ENCODE peak calls at places on chromosome 2, in eight cellular contexts. One of them, this sample, is unnamed. For H3K27me3 and H3K4me1, the result is how much of the 10 kb centered on the place peaks cover.

GRCh38 chr2:38572167-38572566 is 30.6 kb downstream of the HNRNPLL start:
- DNase-seq in heart right ventricle: no peak
- DNase-seq in astrocyte: peak
- DNase-seq in BE2C: no peak
- DNase-seq in spleen: no peak
- DNase-seq in GM23248: peak
- DNase-seq in HepG2: no peak
- DNase-seq in psoas muscle: no peak
- DNase-seq in this sample: no peak

GRCh38 chr2:225616372-225616771 is 216.9 kb downstream of the NYAP2 start:
- DNase-seq in heart right ventricle: no peak
- DNase-seq in astrocyte: no peak
- DNase-seq in BE2C: no peak
- DNase-seq in spleen: no peak
- DNase-seq in GM23248: no peak
- DNase-seq in HepG2: no peak
- DNase-seq in psoas muscle: no peak
- DNase-seq in this sample: no peak

GRCh38 chr2:211671977-211672376 is 866.6 kb downstream of the ERBB4 start:
- DNase-seq in heart right ventricle: no peak
- DNase-seq in astrocyte: no peak
- DNase-seq in BE2C: no peak
- DNase-seq in spleen: no peak
- DNase-seq in GM23248: no peak
- DNase-seq in HepG2: no peak
- DNase-seq in psoas muscle: no peak
- DNase-seq in this sample: no peak

GRCh38 chr2:10405441-10405840 is 42.7 kb downstream of the ODC1 start:
- DNase-seq in heart right ventricle: no peak
- DNase-seq in astrocyte: peak
- DNase-seq in BE2C: peak
- DNase-seq in spleen: no peak
- DNase-seq in GM23248: peak
- DNase-seq in HepG2: no peak
- DNase-seq in psoas muscle: peak
- DNase-seq in this sample: peak

GRCh38 chr2:235421618-235422017 is 72.2 kb upstream of the AGAP1 start:
- DNase-seq in heart right ventricle: no peak
- DNase-seq in astrocyte: no peak
- DNase-seq in BE2C: no peak
- DNase-seq in spleen: no peak
- DNase-seq in GM23248: no peak
- DNase-seq in HepG2: no peak
- DNase-seq in psoas muscle: no peak
- DNase-seq in this sample: no peak

GRCh38 chr2:3662239-3662638 is 4.2 kb downstream of the ALLC start:
- DNase-seq in heart right ventricle: no peak
- DNase-seq in astrocyte: no peak
- DNase-seq in BE2C: no peak
- DNase-seq in spleen: peak
- DNase-seq in GM23248: no peak
- DNase-seq in HepG2: no peak
- DNase-seq in psoas muscle: no peak
- DNase-seq in this sample: no peak

GRCh38 chr2:127662937-127663565 is 12.3 kb downstream of the LIMS2 start:
- DNase-seq in heart right ventricle: no peak
- DNase-seq in astrocyte: no peak
- DNase-seq in BE2C: no peak
- DNase-seq in spleen: peak
- DNase-seq in GM23248: peak
- DNase-seq in HepG2: no peak
- DNase-seq in psoas muscle: no peak
- DNase-seq in this sample: no peak

GRCh38 chr2:43117521-43118143 is 108.8 kb downstream of the ZFP36L2 start:
- DNase-seq in heart right ventricle: no peak
- DNase-seq in astrocyte: no peak
- DNase-seq in BE2C: no peak
- DNase-seq in spleen: no peak
- DNase-seq in GM23248: no peak
- DNase-seq in HepG2: no peak
- DNase-seq in psoas muscle: no peak
- DNase-seq in this sample: no peak

GRCh38 chr2:239035361-239035814 is 187.5 kb downstream of the TWIST2 start:
- DNase-seq in heart right ventricle: peak
- DNase-seq in astrocyte: no peak
- DNase-seq in BE2C: peak
- DNase-seq in spleen: peak
- DNase-seq in GM23248: peak
- DNase-seq in HepG2: no peak
- DNase-seq in psoas muscle: peak
- DNase-seq in this sample: peak

GRCh38 chr2:181683518-181684453 is 3.5 kb upstream of the NEUROD1 start:
- DNase-seq in heart right ventricle: no peak
- DNase-seq in astrocyte: peak
- DNase-seq in BE2C: no peak
- DNase-seq in spleen: no peak
- DNase-seq in GM23248: peak
- DNase-seq in HepG2: no peak
- DNase-seq in psoas muscle: no peak
- DNase-seq in this sample: no peak

GRCh38 chr2:143397886-143398614 is 268.8 kb downstream of the ARHGAP15 start:
- DNase-seq in heart right ventricle: no peak
- DNase-seq in astrocyte: peak
- DNase-seq in BE2C: no peak
- DNase-seq in spleen: no peak
- DNase-seq in GM23248: peak
- DNase-seq in HepG2: no peak
- DNase-seq in psoas muscle: no peak
- DNase-seq in this sample: no peak

GRCh38 chr2:126947090-126947404 is 48.4 kb downstream of the TEX51 start:
- DNase-seq in heart right ventricle: no peak
- DNase-seq in astrocyte: no peak
- DNase-seq in BE2C: no peak
- DNase-seq in spleen: no peak
- DNase-seq in GM23248: no peak
- DNase-seq in HepG2: no peak
- DNase-seq in psoas muscle: no peak
- DNase-seq in this sample: no peak

GRCh38 chr2:8882094-8882493 is 44.7 kb upstream of the KIDINS220 start:
- DNase-seq in heart right ventricle: no peak
- DNase-seq in astrocyte: no peak
- DNase-seq in BE2C: peak
- DNase-seq in spleen: no peak
- DNase-seq in GM23248: peak
- DNase-seq in HepG2: peak
- DNase-seq in psoas muscle: no peak
- DNase-seq in this sample: no peak

GRCh38 chr2:41966920-41967319 is 80.9 kb upstream of the PKDCC start:
- DNase-seq in heart right ventricle: peak
- DNase-seq in astrocyte: no peak
- DNase-seq in BE2C: no peak
- DNase-seq in spleen: no peak
- DNase-seq in GM23248: peak
- DNase-seq in HepG2: no peak
- DNase-seq in psoas muscle: peak
- DNase-seq in this sample: peak

GRCh38 chr2:41932241-41933034 is 115.4 kb upstream of the PKDCC start:
- DNase-seq in heart right ventricle: peak
- DNase-seq in astrocyte: peak
- DNase-seq in BE2C: peak
- DNase-seq in spleen: no peak
- DNase-seq in GM23248: peak
- DNase-seq in HepG2: no peak
- DNase-seq in psoas muscle: peak
- DNase-seq in this sample: peak

GRCh38 chr2:20650412-20650879 is 452 bp downstream of the HS1BP3 start:
- DNase-seq in heart right ventricle: no peak
- DNase-seq in astrocyte: no peak
- DNase-seq in BE2C: no peak
- DNase-seq in spleen: no peak
- DNase-seq in GM23248: peak
- DNase-seq in HepG2: no peak
- DNase-seq in psoas muscle: no peak
- DNase-seq in this sample: peak

GRCh38 chr2:46826898-46827245 is 88.7 kb downstream of the MCFD2 start:
- DNase-seq in heart right ventricle: no peak
- DNase-seq in astrocyte: no peak
- DNase-seq in BE2C: no peak
- DNase-seq in spleen: no peak
- DNase-seq in GM23248: no peak
- DNase-seq in HepG2: no peak
- DNase-seq in psoas muscle: no peak
- DNase-seq in this sample: no peak

GRCh38 chr2:108449410-108450200 is 599 bp downstream of the GCC2 start:
- DNase-seq in heart right ventricle: peak
- DNase-seq in astrocyte: no peak
- DNase-seq in BE2C: no peak
- DNase-seq in spleen: no peak
- DNase-seq in GM23248: peak
- DNase-seq in HepG2: peak
- DNase-seq in psoas muscle: no peak
- DNase-seq in this sample: no peak

GRCh38 chr2:234731236-234731635 is 220.6 kb upstream of the SH3BP4 start:
- DNase-seq in heart right ventricle: no peak
- DNase-seq in astrocyte: no peak
- DNase-seq in BE2C: no peak
- DNase-seq in spleen: no peak
- DNase-seq in GM23248: no peak
- DNase-seq in HepG2: no peak
- DNase-seq in psoas muscle: no peak
- DNase-seq in this sample: no peak

GRCh38 chr2:69720404-69720803 is 21.5 kb upstream of the ANXA4 start:
- DNase-seq in heart right ventricle: no peak
- DNase-seq in astrocyte: no peak
- DNase-seq in BE2C: no peak
- DNase-seq in spleen: no peak
- DNase-seq in GM23248: peak
- DNase-seq in HepG2: no peak
- DNase-seq in psoas muscle: no peak
- DNase-seq in this sample: no peak

GRCh38 chr2:240989451-240990265 is 8.8 kb upstream of the SNED1 start:
- DNase-seq in heart right ventricle: no peak
- DNase-seq in astrocyte: no peak
- DNase-seq in BE2C: peak
- DNase-seq in spleen: peak
- DNase-seq in GM23248: peak
- DNase-seq in HepG2: peak
- DNase-seq in psoas muscle: peak
- DNase-seq in this sample: peak

GRCh38 chr2:157185828-157186227 is 71.7 kb upstream of the GALNT5 start:
- DNase-seq in heart right ventricle: no peak
- DNase-seq in astrocyte: peak
- DNase-seq in BE2C: no peak
- DNase-seq in spleen: no peak
- DNase-seq in GM23248: peak
- DNase-seq in HepG2: no peak
- DNase-seq in psoas muscle: no peak
- DNase-seq in this sample: no peak

GRCh38 chr2:96207073-96207777 is 1.4 kb downstream of the STARD7 start:
- DNase-seq in heart right ventricle: no peak
- DNase-seq in astrocyte: no peak
- DNase-seq in BE2C: no peak
- DNase-seq in spleen: no peak
- DNase-seq in GM23248: peak
- DNase-seq in HepG2: no peak
- DNase-seq in psoas muscle: no peak
- DNase-seq in this sample: no peak

GRCh38 chr2:205688417-205689200 is 6.3 kb downstream of the NRP2 start:
- DNase-seq in heart right ventricle: no peak
- DNase-seq in astrocyte: no peak
- DNase-seq in BE2C: no peak
- DNase-seq in spleen: no peak
- DNase-seq in GM23248: no peak
- DNase-seq in HepG2: no peak
- DNase-seq in psoas muscle: no peak
- DNase-seq in this sample: no peak
- H3K27me3 ChIP-seq in heart right ventricle: under half
- H3K27me3 ChIP-seq in astrocyte: under half
- H3K27me3 ChIP-seq in BE2C: under half
- H3K27me3 ChIP-seq in spleen: under half
- H3K27me3 ChIP-seq in GM23248: under half
- H3K27me3 ChIP-seq in HepG2: under half
- H3K27me3 ChIP-seq in psoas muscle: under half
- H3K27me3 ChIP-seq in this sample: under half

GRCh38 chr2:37323176-37323575 is 1.5 kb downstream of the PRKD3 start:
- DNase-seq in heart right ventricle: no peak
- DNase-seq in astrocyte: no peak
- DNase-seq in BE2C: no peak
- DNase-seq in spleen: no peak
- DNase-seq in GM23248: peak
- DNase-seq in HepG2: no peak
- DNase-seq in psoas muscle: no peak
- DNase-seq in this sample: no peak

GRCh38 chr2:37321029-37321682 is 3.5 kb downstream of the PRKD3 start:
- DNase-seq in heart right ventricle: no peak
- DNase-seq in astrocyte: no peak
- DNase-seq in BE2C: no peak
- DNase-seq in spleen: no peak
- DNase-seq in GM23248: no peak
- DNase-seq in HepG2: no peak
- DNase-seq in psoas muscle: no peak
- DNase-seq in this sample: no peak

GRCh38 chr2:37324536-37324785 is 172 bp downstream of the PRKD3 start:
- DNase-seq in heart right ventricle: peak
- DNase-seq in astrocyte: peak
- DNase-seq in BE2C: peak
- DNase-seq in spleen: peak
- DNase-seq in GM23248: peak
- DNase-seq in HepG2: peak
- DNase-seq in psoas muscle: peak
- DNase-seq in this sample: peak

GRCh38 chr2:37323770-37324535 is 680 bp downstream of the PRKD3 start:
- DNase-seq in heart right ventricle: peak
- DNase-seq in astrocyte: peak
- DNase-seq in BE2C: peak
- DNase-seq in spleen: peak
- DNase-seq in GM23248: peak
- DNase-seq in HepG2: peak
- DNase-seq in psoas muscle: no peak
- DNase-seq in this sample: peak

GRCh38 chr2:37322368-37322767 is 2.3 kb downstream of the PRKD3 start:
- DNase-seq in heart right ventricle: no peak
- DNase-seq in astrocyte: peak
- DNase-seq in BE2C: peak
- DNase-seq in spleen: no peak
- DNase-seq in GM23248: peak
- DNase-seq in HepG2: no peak
- DNase-seq in psoas muscle: no peak
- DNase-seq in this sample: no peak
- H3K4me1 ChIP-seq in heart right ventricle: under half
- H3K4me1 ChIP-seq in astrocyte: under half
- H3K4me1 ChIP-seq in BE2C: under half
- H3K4me1 ChIP-seq in spleen: half or more
- H3K4me1 ChIP-seq in GM23248: under half
- H3K4me1 ChIP-seq in HepG2: under half
- H3K4me1 ChIP-seq in psoas muscle: under half
- H3K4me1 ChIP-seq in this sample: under half

GRCh38 chr2:44933434-44933951 is 8.0 kb upstream of the SIX3 start:
- DNase-seq in heart right ventricle: no peak
- DNase-seq in astrocyte: no peak
- DNase-seq in BE2C: no peak
- DNase-seq in spleen: no peak
- DNase-seq in GM23248: no peak
- DNase-seq in HepG2: no peak
- DNase-seq in psoas muscle: no peak
- DNase-seq in this sample: no peak
- H3K27me3 ChIP-seq in heart right ventricle: half or more
- H3K27me3 ChIP-seq in astrocyte: half or more
- H3K27me3 ChIP-seq in BE2C: under half
- H3K27me3 ChIP-seq in spleen: half or more
- H3K27me3 ChIP-seq in GM23248: half or more
- H3K27me3 ChIP-seq in HepG2: under half
- H3K27me3 ChIP-seq in psoas muscle: under half
- H3K27me3 ChIP-seq in this sample: under half

GRCh38 chr2:174331731-174332606 is 2.8 kb upstream of the SP9 start:
- DNase-seq in heart right ventricle: no peak
- DNase-seq in astrocyte: no peak
- DNase-seq in BE2C: no peak
- DNase-seq in spleen: no peak
- DNase-seq in GM23248: no peak
- DNase-seq in HepG2: no peak
- DNase-seq in psoas muscle: no peak
- DNase-seq in this sample: no peak
- H3K4me1 ChIP-seq in heart right ventricle: under half
- H3K4me1 ChIP-seq in astrocyte: under half
- H3K4me1 ChIP-seq in BE2C: under half
- H3K4me1 ChIP-seq in spleen: half or more
- H3K4me1 ChIP-seq in GM23248: under half
- H3K4me1 ChIP-seq in HepG2: half or more
- H3K4me1 ChIP-seq in psoas muscle: under half
- H3K4me1 ChIP-seq in this sample: under half

This sample was measured in right cardiac atrium.